ENCODE peak calls at places on chromosomes 6 and 20, in eight cellular contexts. F is germinal center; H is cardiac muscle cell; A is NCI-H146; T is left ventricle myocardium superior; B is activated naive CD4-positive, alpha-beta T cell treated with anti-CD3 and anti-CD28 coated beads, Interleukin-2, amount 50 U/mL, for 72 hours; S is NCI-H1105 treated with DMSO at 0.1 percent for 48 hours; D is stimulated activated CD4-positive, alpha-beta T cell treated with anti-CD3 and anti-CD28 coated beads, Interleukin-4, amount 100 ng/mL, for 48 hours. E is an unnamed sample.
A peak's percentile ranks its signal among the peaks of the same experiment; 100 is the strongest.

GRCh38 chr6:132471787-132472186 is 41.1 kb downstream of the STX7 start:
- DNase-seq in B (no peak), F (no peak), D (no peak), A (peak; percentile 64), H (no peak), T (no peak), S (peak; percentile 22), E (no peak)

GRCh38 chr20:906703-907102 is 9.4 kb downstream of the ANGPT4 start:
- DNase-seq in S (no peak), F (no peak), T (no peak), A (no peak), H (no peak), D (no peak), B (peak; percentile 11), E (no peak)

GRCh38 chr6:15504581-15505350 is 158.1 kb downstream of the DTNBP1 start:
- DNase-seq in D (no peak), S (peak; percentile 92), A (peak; percentile 78), H (no peak), F (no peak), B (no peak), T (peak; percentile 79), E (no peak)

GRCh38 chr20:63626424-63627128 is at the start of gene GMEB2:
- DNase-seq in S (peak; percentile 76), B (peak; percentile 68), A (peak; percentile 89), H (peak; percentile 83), T (peak; percentile 89), F (peak; percentile 79), D (peak; percentile 66), E (peak; percentile 81)

GRCh38 chr6:138287144-138287955 is 69.1 kb upstream of the PBOV1 start:
- DNase-seq in A (peak; percentile 81), S (peak; percentile 70), D (peak; percentile 26), B (no peak), T (no peak), F (peak; percentile 26), H (peak; percentile 73), E (no peak)

GRCh38 chr20:50762045-50762422 is 30.7 kb downstream of the PARD6B start:
- DNase-seq in D (no peak), T (no peak), F (no peak), H (no peak), S (no peak), B (no peak), A (no peak), E (no peak)

GRCh38 chr6:108872001-108872974 is 24.1 kb downstream of the ARMC2 start:
- DNase-seq in H (no peak), A (no peak), T (no peak), B (no peak), F (no peak), D (no peak), S (no peak), E (no peak)

GRCh38 chr6:12164508-12164770 is 125.7 kb upstream of the EDN1 start:
- DNase-seq in A (no peak), T (no peak), H (no peak), S (no peak), D (no peak), B (no peak), F (no peak), E (no peak)

GRCh38 chr6:162109466-162110040 is 618.0 kb downstream of the PRKN start:
- DNase-seq in D (no peak), H (no peak), T (no peak), A (no peak), B (no peak), F (no peak), S (no peak), E (no peak)

GRCh38 chr20:3406481-3407425 is 716 bp downstream of the DNAAF9 start:
- DNase-seq in S (no peak), F (peak; percentile 8), A (peak; percentile 51), H (peak; percentile 34), B (no peak), T (no peak), D (peak; percentile 2), E (no peak)

GRCh38 chr20:15923030-15923776 is 650.0 kb downstream of the KIF16B start:
- DNase-seq in A (no peak), F (no peak), D (no peak), S (no peak), H (no peak), B (no peak), T (no peak), E (no peak)

GRCh38 chr6:92779758-92780157 is 639.6 kb downstream of the EPHA7 start:
- DNase-seq in F (no peak), B (no peak), A (peak; percentile 75), H (peak; percentile 78), T (peak; percentile 37), D (no peak), S (peak; percentile 98), E (no peak)

GRCh38 chr6:75250552-75250951 is 7.0 kb upstream of the COX7A2 start:
- DNase-seq in B (no peak), A (no peak), D (no peak), S (no peak), F (no peak), H (no peak), T (no peak), E (no peak)

GRCh38 chr6:149012040-149012545 is 265.3 kb downstream of the UST start:
- DNase-seq in D (no peak), H (no peak), F (no peak), S (no peak), T (no peak), A (no peak), B (no peak), E (no peak)